ENCODE peak calls at places on chromosome 4, in six cellular contexts. H is suprapubic skin, P is H54, J is body of pancreas, D is uterus, W is A549. R is an unnamed sample.

GRCh38 chr4:55087016-55087929 is 38.1 kb downstream of the KDR start:
- DNase-seq in H (no peak), P (no peak), J (no peak), D (no peak), W (no peak), R (no peak)

GRCh38 chr4:8015512-8015911 is 75.9 kb upstream of the AFAP1 start:
- DNase-seq in H (no peak), P (no peak), J (no peak), D (no peak), W (peak; percentile 46), R (no peak)

GRCh38 chr4:184856277-184856609 is 30.5 kb upstream of the ACSL1 start:
- DNase-seq in H (no peak), P (no peak), J (no peak), D (no peak), W (no peak), R (no peak)

GRCh38 chr4:153799708-153800074 is 10.8 kb upstream of the SFRP2 start:
- DNase-seq in H (no peak), P (no peak), J (no peak), D (no peak), W (no peak), R (peak; percentile 49)

GRCh38 chr4:98193459-98194105 is 50.3 kb upstream of the STPG2 start:
- DNase-seq in H (no peak), P (no peak), J (no peak), D (no peak), W (no peak), R (no peak)

GRCh38 chr4:148300877-148301276 is 141.3 kb downstream of the NR3C2 start:
- DNase-seq in H (no peak), P (no peak), J (no peak), D (no peak), W (no peak), R (peak; percentile 1)

GRCh38 chr4:145298885-145299284 is 118.5 kb upstream of the OTUD4 start:
- DNase-seq in H (no peak), P (no peak), J (peak; percentile 68), D (no peak), W (no peak), R (no peak)

GRCh38 chr4:55348436-55348835 is 2.4 kb downstream of the SRD5A3 start:
- DNase-seq in H (no peak), P (no peak), J (no peak), D (no peak), W (no peak), R (peak; percentile 10)

GRCh38 chr4:22593933-22594332 is 78.1 kb upstream of the ADGRA3 start:
- DNase-seq in H (no peak), P (no peak), J (no peak), D (no peak), W (no peak), R (no peak)

GRCh38 chr4:53123171-53123570 is 242.7 kb downstream of the SCFD2 start:
- DNase-seq in H (no peak), P (no peak), J (no peak), D (no peak), W (no peak), R (no peak)

GRCh38 chr4:32140636-32141035 is 1420.5 kb downstream of the PCDH7 start:
- DNase-seq in H (no peak), P (peak; percentile 9), J (no peak), D (no peak), W (no peak), R (no peak)

GRCh38 chr4:174580597-174580996 is 58.3 kb upstream of the HPGD start:
- DNase-seq in H (no peak), P (no peak), J (no peak), D (no peak), W (no peak), R (peak; percentile 91)

GRCh38 chr4:9898596-9899345 is 117.3 kb downstream of the DRD5 start:
- DNase-seq in H (no peak), P (no peak), J (peak; percentile 10), D (no peak), W (peak; percentile 11), R (peak; percentile 6)

GRCh38 chr4:93658443-93658842 is 170.1 kb upstream of the ATOH1 start:
- DNase-seq in H (no peak), P (no peak), J (no peak), D (no peak), W (no peak), R (no peak)

GRCh38 chr4:120688791-120689190 is 233.7 kb downstream of the PRDM5 start:
- DNase-seq in H (no peak), P (no peak), J (no peak), D (no peak), W (no peak), R (no peak)

GRCh38 chr4:3465698-3466671 is 2.9 kb downstream of the DOK7 start:
- DNase-seq in H (no peak), P (no peak), J (peak; percentile 39), D (no peak), W (no peak), R (no peak)

GRCh38 chr4:100306018-100306417 is 115.8 kb upstream of the DDIT4L start:
- DNase-seq in H (no peak), P (no peak), J (no peak), D (no peak), W (no peak), R (no peak)

GRCh38 chr4:74934016-74934821 is 1.3 kb downstream of the PARM1 start:
- DNase-seq in H (no peak), P (no peak), J (peak; percentile 79), D (peak; percentile 22), W (no peak), R (no peak)

GRCh38 chr4:16655140-16655539 is 243.3 kb downstream of the LDB2 start:
- DNase-seq in H (no peak), P (no peak), J (no peak), D (no peak), W (no peak), R (no peak)

GRCh38 chr4:74440356-74440755 is 4.6 kb upstream of the AREG start:
- DNase-seq in H (no peak), P (no peak), J (no peak), D (no peak), W (no peak), R (peak; percentile 41)

GRCh38 chr4:41600243-41600642 is 62.3 kb downstream of the LIMCH1 start:
- DNase-seq in H (no peak), P (peak; percentile 10), J (no peak), D (no peak), W (no peak), R (no peak)

GRCh38 chr4:7929530-7929951 is 10.1 kb downstream of the AFAP1 start:
- DNase-seq in H (no peak), P (peak; percentile 61), J (peak; percentile 45), D (no peak), W (no peak), R (no peak)

GRCh38 chr4:118833192-118833820 is 2.6 kb downstream of the SEC24D start:
- DNase-seq in H (no peak), P (no peak), J (no peak), D (no peak), W (no peak), R (no peak)

GRCh38 chr4:118836763-118837507 is 1.0 kb upstream of the SEC24D start:
- DNase-seq in H (no peak), P (no peak), J (no peak), D (no peak), W (peak; percentile 4), R (no peak)

GRCh38 chr4:118835896-118836762 is at the start of gene SEC24D:
- DNase-seq in H (peak; percentile 93), P (peak; percentile 76), J (peak; percentile 91), D (peak; percentile 92), W (peak; percentile 81), R (peak; percentile 91)

GRCh38 chr4:118834070-118834469 is 1.9 kb downstream of the SEC24D start:
- DNase-seq in H (no peak), P (no peak), J (no peak), D (no peak), W (no peak), R (no peak)

DNA sequence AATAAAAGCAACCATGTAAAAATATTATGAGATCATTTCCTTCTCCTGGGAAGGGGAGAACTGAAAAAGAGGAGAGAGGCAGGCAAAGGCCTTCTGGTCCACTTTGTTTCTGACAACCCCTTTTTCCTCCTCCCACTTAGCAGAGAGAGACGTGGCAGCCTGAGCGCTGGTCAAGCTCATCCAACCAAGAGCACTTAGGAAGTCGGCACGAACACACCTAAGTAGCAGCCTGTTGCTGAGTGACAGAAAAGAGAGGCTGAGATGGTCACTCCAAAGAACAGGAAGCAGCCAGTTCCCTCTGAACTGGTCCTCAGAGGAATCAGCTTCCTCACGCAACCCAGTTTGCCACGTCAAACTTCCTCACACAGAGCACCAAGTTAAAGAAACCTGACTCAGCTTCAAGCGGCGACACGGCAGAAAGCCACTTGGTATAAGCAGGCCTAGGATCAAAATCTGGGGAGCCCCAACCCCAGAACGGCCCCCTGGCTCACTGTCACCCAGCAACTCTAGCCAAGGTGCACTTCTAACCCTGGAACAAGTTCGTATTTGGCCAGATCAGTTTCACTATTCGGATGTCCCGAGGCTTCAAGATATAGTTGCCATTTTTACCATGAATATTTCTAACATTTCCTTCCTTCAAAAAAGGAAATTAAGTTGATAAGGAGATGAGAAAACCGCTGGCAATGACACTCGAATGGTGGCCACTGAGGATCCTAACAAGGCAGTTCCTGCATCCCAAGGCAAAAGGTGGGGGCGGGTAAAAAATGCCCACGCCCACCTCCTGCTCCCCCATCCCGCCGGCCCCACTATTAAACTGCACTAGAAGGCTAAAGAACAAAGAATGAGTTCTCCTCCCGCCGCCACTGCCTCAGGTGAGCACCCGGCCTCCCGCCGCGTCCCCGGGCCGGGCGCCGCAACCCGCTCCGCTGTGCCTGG is 698 bp downstream of the SEC24D start:
- DNase-seq in H (no peak), P (peak; percentile 34), J (peak; percentile 84), D (peak; percentile 62), W (peak; percentile 25), R (peak; percentile 69)
- TF ChIP-seq POLR2A in H (no peak), P (peak; percentile 34), J (peak; percentile 81), D (peak; percentile 56), W (no peak), R (peak; percentile 16)

GRCh38 chr4:30802622-30803323 is 82.6 kb downstream of the PCDH7 start:
- DNase-seq in H (no peak), P (no peak), J (no peak), D (no peak), W (no peak), R (no peak)
- TF ChIP-seq POLR2A in H (no peak), P (no peak), J (no peak), D (no peak), W (no peak), R (no peak)

GRCh38 chr4:6177587-6178197 is 22.7 kb downstream of the JAKMIP1 start:
- DNase-seq in H (no peak), P (no peak), J (no peak), D (no peak), W (no peak), R (no peak)
- TF ChIP-seq POLR2A in H (no peak), P (no peak), J (no peak), D (no peak), W (no peak), R (no peak)

DNA sequence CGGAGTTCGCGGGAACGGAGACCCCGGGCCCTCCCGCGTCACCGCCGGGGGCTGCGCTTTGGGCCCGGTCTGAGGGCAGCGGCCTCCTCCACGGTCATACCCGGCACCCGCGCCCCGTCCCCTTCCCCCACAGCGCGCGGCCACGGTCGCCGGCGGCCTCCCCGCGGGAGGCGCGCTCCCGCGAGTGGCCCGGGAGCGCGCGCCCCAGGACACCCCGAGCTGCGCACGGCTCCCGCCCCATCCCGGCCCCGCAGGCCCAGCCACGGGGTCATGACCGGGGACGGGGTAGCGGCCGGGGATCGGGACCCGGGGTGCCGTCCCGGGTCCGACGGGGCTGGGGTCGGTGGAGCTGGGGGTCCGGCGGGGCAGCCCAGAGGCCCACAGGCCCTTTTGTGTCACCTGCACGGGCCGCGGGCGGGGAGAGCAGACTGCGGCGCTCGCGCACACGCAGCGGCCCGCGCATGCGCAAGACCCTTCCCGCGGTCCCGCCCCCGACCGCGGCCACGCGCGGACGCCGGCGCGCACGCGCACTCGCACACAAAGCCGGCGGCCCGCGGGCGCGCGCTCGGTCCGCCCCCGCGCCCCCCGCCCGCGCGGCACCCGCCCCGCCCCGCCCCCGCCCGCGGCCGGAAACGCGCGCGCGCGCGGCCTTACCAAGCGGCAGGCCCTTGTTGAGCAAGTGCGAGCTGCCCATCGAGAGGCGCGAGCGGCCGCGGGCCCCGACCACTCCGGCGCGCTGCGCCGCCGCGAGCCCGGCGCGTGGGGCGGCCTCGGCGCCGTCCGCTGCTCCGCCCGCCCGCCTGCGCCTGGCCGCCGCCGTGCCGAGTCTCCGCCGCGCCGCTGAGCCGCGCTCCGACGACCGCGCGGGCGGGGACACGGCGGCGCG is at the start of gene CTBP1:
- DNase-seq in H (peak; percentile 79), P (peak; percentile 86), J (peak; percentile 82), D (peak; percentile 84), W (peak; percentile 82), R (peak; percentile 91)
- TF ChIP-seq POLR2A in H (no peak), P (peak; percentile 28), J (peak; percentile 71), D (peak; percentile 77), W (peak; percentile 49), R (peak; percentile 58)

R was measured in erythroblast.